ENCODE peak calls at places on chromosome 2, in four cellular contexts. E is left ventricle myocardium inferior, N is OCI-LY7, L is colonic mucosa. I is an unnamed sample.

GRCh38 chr2:1736997-1737480 is 7.3 kb downstream of the PXDN start:
- DNase-seq in N (no peak), L (peak; percentile 15), E (no peak), I (peak; percentile 32)

GRCh38 chr2:111656893-111657292 is 227.1 kb downstream of the ANAPC1 start:
- DNase-seq in E (no peak), L (no peak), N (no peak), I (no peak)

GRCh38 chr2:45759310-45759851 is 107.9 kb downstream of the PRKCE start:
- DNase-seq in E (no peak), N (no peak), L (no peak), I (no peak)

GRCh38 chr2:191620144-191620543 is 57.8 kb upstream of the NABP1 start:
- DNase-seq in L (no peak), E (no peak), N (no peak), I (no peak)

GRCh38 chr2:95004702-95005101 is 20.8 kb upstream of the MAL start:
- DNase-seq in E (no peak), L (no peak), N (no peak), I (no peak)

GRCh38 chr2:30491225-30491624 is 44.2 kb downstream of the LCLAT1 start:
- DNase-seq in N (no peak), E (no peak), L (no peak), I (no peak)

GRCh38 chr2:211181626-211182025 is 625.2 kb downstream of the CPS1 start:
- DNase-seq in E (no peak), L (no peak), N (no peak), I (peak; percentile 51)

GRCh38 chr2:144431384-144431783 is 88.5 kb downstream of the ZEB2 start:
- DNase-seq in E (no peak), L (no peak), N (peak; percentile 45), I (no peak)

GRCh38 chr2:113233593-113234550 is 44.8 kb downstream of the PAX8 start:
- DNase-seq in L (no peak), E (no peak), N (peak; percentile 33), I (no peak)

GRCh38 chr2:152611458-152612231 is 105.6 kb downstream of the PRPF40A start:
- DNase-seq in L (peak; percentile 28), E (peak; percentile 30), N (peak; percentile 4), I (no peak)

DNA sequence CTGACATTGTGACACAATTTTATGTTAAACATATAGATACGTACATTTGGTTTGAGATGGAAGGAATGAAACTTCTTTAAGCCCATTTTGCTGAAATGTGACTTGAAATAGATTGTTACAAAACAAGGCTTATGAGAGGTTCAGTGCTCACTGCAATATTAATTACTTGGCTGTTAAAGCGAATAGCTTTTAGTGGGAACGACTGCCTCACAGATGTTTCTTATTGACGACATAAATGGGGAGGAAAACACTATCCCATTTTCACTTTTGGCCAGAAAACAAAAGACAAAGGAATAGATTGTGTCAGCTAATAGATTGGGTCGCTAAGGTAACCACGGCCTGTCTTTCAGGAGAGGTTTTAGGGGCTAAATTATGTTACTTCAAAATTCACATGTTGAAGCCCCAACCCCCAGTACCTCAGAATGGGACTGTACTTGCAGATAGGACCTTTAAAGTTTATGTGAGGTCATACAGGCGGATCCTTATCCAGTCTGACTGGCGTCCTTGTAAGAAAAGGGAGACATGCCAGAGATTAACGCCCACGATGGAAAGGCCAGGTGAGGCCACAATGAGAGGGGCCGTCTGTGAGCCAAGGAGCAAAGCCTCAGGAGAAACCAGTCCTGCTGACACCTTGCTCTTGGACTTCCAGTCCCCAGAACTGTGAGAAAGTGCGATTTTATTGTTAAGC is 10.8 kb downstream of the INPP1 start:
- DNase-seq in E (no peak), N (no peak), L (no peak), I (no peak)
- H3K27ac ChIP-seq in E (peak overlapping the region; percentile 41), N (no peak overlapping the region), L (no peak overlapping the region), I (peak overlapping the region; percentile 56)

GRCh38 chr2:19357383-19358241 is 811 bp downstream of the OSR1 start:
- DNase-seq in E (peak; percentile 25), L (no peak), N (no peak), I (no peak)

GRCh38 chr2:19358242-19359020 is at the start of gene OSR1:
- DNase-seq in L (peak; percentile 75), N (no peak), E (peak; percentile 67), I (no peak)

GRCh38 chr2:19355931-19356544 is 2.4 kb downstream of the OSR1 start:
- DNase-seq in E (no peak), N (no peak), L (no peak), I (no peak)

GRCh38 chr2:19355416-19355821 is 3.0 kb downstream of the OSR1 start:
- DNase-seq in E (no peak), N (no peak), L (no peak), I (no peak)

GRCh38 chr2:19356545-19357382 is 1.7 kb downstream of the OSR1 start:
- DNase-seq in N (no peak), E (no peak), L (no peak), I (no peak)
- H3K4me1 ChIP-seq in N (no peaks in the 10 kb centered on the region), E (peaks cover 44% of the 10 kb centered on the region), L (no peaks in the 10 kb centered on the region), I (peaks cover 38% of the 10 kb centered on the region)

GRCh38 chr2:178523596-178524134 is 43.4 kb downstream of the PLEKHA3 start:
- DNase-seq in L (no peak), N (no peak), E (no peak), I (no peak)

GRCh38 chr2:178526256-178526655 is 46.0 kb downstream of the PLEKHA3 start:
- DNase-seq in L (no peak), E (no peak), N (no peak), I (no peak)

GRCh38 chr2:178527592-178527991 is 47.3 kb downstream of the PLEKHA3 start:
- DNase-seq in E (no peak), L (no peak), N (no peak), I (no peak)

GRCh38 chr2:178521304-178522150 is 41.3 kb downstream of the PLEKHA3 start:
- DNase-seq in N (no peak), L (no peak), E (no peak), I (no peak)

GRCh38 chr2:178522950-178523595 is 42.8 kb downstream of the PLEKHA3 start:
- DNase-seq in L (peak; percentile 83), N (peak; percentile 85), E (peak; percentile 85), I (peak; percentile 89)
- TF ChIP-seq CTCF in L (peak; percentile 44), N (peak; percentile 84), E (peak; percentile 76), I (peak; percentile 80)

GRCh38 chr2:163641986-163642385 is 93.8 kb downstream of the FIGN start:
- DNase-seq in N (no peak), L (no peak), E (no peak), I (no peak)

GRCh38 chr2:163649080-163649479 is 86.7 kb downstream of the FIGN start:
- DNase-seq in L (no peak), N (no peak), E (no peak), I (no peak)

GRCh38 chr2:163647300-163647699 is 88.5 kb downstream of the FIGN start:
- DNase-seq in E (no peak), L (no peak), N (no peak), I (no peak)

GRCh38 chr2:163644238-163644637 is 91.6 kb downstream of the FIGN start:
- DNase-seq in N (no peak), L (no peak), E (no peak), I (no peak)

DNA sequence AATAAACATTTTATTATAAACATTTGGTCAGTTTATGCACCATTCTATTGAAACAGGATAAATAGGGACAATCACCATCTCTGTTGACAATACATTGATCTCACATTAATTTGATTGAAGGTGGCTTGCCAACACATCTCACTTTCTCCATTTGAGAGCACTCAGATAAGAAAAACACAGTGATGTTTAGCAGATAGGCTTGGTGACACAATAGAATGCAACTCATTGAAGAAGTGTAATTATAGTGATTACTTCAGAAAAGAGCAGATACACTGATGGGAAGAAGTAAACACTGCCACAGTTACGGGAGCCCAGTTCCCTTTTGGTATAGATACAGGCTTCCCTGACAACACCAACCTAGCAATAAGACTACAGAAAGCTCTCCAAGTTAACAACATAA is 89.1 kb downstream of the FIGN start:
- DNase-seq in E (no peak), L (no peak), N (no peak), I (no peak)
- H3K27ac ChIP-seq in E (peak overlapping the region; percentile 12), L (no peak overlapping the region), N (no peak overlapping the region), I (no peak overlapping the region)

GRCh38 chr2:37583402-37583801 is 88.0 kb downstream of the CDC42EP3 start:
- DNase-seq in E (no peak), L (no peak), N (no peak), I (no peak)

GRCh38 chr2:37586663-37587409 is 84.6 kb downstream of the CDC42EP3 start:
- DNase-seq in N (no peak), E (no peak), L (no peak), I (no peak)

GRCh38 chr2:37585982-37586621 is 85.3 kb downstream of the CDC42EP3 start:
- DNase-seq in N (no peak), L (peak; percentile 44), E (no peak), I (no peak)

GRCh38 chr2:37583867-37584266 is 87.6 kb downstream of the CDC42EP3 start:
- DNase-seq in L (no peak), N (no peak), E (no peak), I (no peak)

GRCh38 chr2:37585295-37585908 is 86.0 kb downstream of the CDC42EP3 start:
- DNase-seq in L (peak; percentile 65), N (no peak), E (no peak), I (peak; percentile 48)
- H3K4me1 ChIP-seq in L (peaks cover 9% of the 10 kb centered on the region), N (no peaks in the 10 kb centered on the region), E (peaks cover 50% of the 10 kb centered on the region), I (peaks cover 62% of the 10 kb centered on the region)

GRCh38 chr2:16466133-16466820 is 199.4 kb downstream of the CYRIA start:
- DNase-seq in E (no peak), L (no peak), N (no peak), I (no peak)

GRCh38 chr2:16461672-16462071 is 204.0 kb downstream of the CYRIA start:
- DNase-seq in E (no peak), L (no peak), N (no peak), I (no peak)

GRCh38 chr2:16462965-16463364 is 202.7 kb downstream of the CYRIA start:
- DNase-seq in E (no peak), N (no peak), L (no peak), I (no peak)

GRCh38 chr2:16466821-16467151 is 198.8 kb downstream of the CYRIA start:
- DNase-seq in N (no peak), E (no peak), L (no peak), I (no peak)

DNA sequence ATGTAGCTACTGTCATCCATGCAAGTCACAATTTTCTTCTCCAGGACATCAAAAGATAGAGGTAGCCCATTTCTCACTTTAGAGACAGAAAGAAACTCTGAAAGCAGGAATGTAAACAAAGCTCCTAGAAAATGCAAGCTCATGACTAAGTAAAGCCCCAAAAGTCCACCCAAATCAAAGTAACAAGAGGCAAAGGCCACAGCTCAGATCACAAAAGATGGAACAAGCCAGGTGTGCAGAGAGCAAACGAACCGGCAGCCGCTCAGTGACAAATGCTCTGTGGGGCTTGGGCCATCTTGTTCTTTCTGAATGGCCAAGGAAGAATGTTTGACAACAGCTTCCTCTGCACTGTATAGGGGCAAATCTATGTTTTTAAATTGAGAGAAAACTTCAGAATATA is 201.0 kb downstream of the CYRIA start:
- DNase-seq in L (no peak), N (no peak), E (no peak), I (no peak)
- TF ChIP-seq CTCF in L (no peak), N (no peak), E (no peak), I (no peak)

GRCh38 chr2:166634706-166635105 is 140.7 kb upstream of the SCN7A start:
- DNase-seq in E (no peak), L (no peak), N (no peak), I (no peak)
- H3K27ac ChIP-seq in E (no peak overlapping the region), L (no peak overlapping the region), N (no peak overlapping the region), I (no peak overlapping the region)

DNA sequence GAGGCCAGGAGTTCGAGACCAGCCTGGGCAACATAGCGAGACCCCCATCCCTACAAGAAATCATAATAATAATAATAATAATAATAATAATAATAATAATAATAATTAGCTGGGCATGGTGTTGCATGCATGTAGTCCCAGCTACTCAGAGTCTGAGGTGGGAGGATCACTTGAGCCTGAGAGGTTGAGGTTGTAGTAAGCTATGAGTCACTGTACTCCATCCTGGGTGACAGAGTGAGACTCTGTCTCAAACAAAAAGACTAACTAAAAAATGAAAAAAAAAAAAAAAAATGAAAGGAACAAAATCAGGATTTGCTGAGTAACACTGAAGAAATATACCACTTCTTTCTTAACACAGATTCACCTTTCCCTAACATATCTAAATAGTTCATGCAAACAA is 928.5 kb downstream of the SLC4A3 start:
- DNase-seq in N (no peak), E (no peak), L (no peak), I (no peak)
- H3K4me1 ChIP-seq in N (no peaks in the 10 kb centered on the region), E (no peaks in the 10 kb centered on the region), L (no peaks in the 10 kb centered on the region), I (no peaks in the 10 kb centered on the region)

I was measured in lower lobe of right lung.